ENCODE peak calls at places on chromosomes 2 and 18, in seven cellular contexts. L is PC-3; S is naive thymus-derived CD4-positive, alpha-beta T cell; E is CD4-positive, alpha-beta memory T cell; D is SK-N-SH; A is heart left ventricle; F is endodermal cell. J is an unnamed sample. For H3K4me1, the result is how much of the 10 kb centered on the place peaks cover.

GRCh38 chr2:208488668-208489564 is 82.3 kb downstream of the PTH2R start:
- DNase-seq in L (no peak), S (no peak), E (no peak), D (no peak), A (no peak), F (no peak), J (no peak)

GRCh38 chr18:29849145-29849544 is 1193.4 kb downstream of the DSC3 start:
- DNase-seq in L (peak), S (no peak), E (no peak), D (no peak), A (no peak), F (no peak), J (no peak)

GRCh38 chr2:142037051-142037450 is 93.8 kb downstream of the LRP1B start:
- DNase-seq in L (peak), S (no peak), E (no peak), D (no peak), A (no peak), F (no peak), J (no peak)

GRCh38 chr2:96305091-96305978 is at the start of gene SNRNP200:
- DNase-seq in L (peak), S (peak), E (peak), D (peak), A (peak), F (peak), J (peak)

GRCh38 chr2:190205643-190206042 is 114.0 kb downstream of the HIBCH start:
- DNase-seq in L (no peak), S (no peak), E (no peak), D (no peak), A (no peak), F (no peak), J (no peak)

GRCh38 chr18:7926526-7926925 is 359.4 kb downstream of the PTPRM start:
- DNase-seq in L (peak), S (no peak), E (no peak), D (peak), A (no peak), F (peak), J (no peak)

GRCh38 chr2:174606336-174606735 is 8.7 kb upstream of the WIPF1 start:
- DNase-seq in L (peak), S (no peak), E (no peak), D (peak), A (no peak), F (no peak), J (no peak)

GRCh38 chr2:215784371-215784783 is 229.0 kb downstream of the MREG start:
- DNase-seq in L (no peak), S (no peak), E (no peak), D (peak), A (no peak), F (no peak), J (no peak)

GRCh38 chr2:197700960-197701359 is 4.2 kb upstream of the MARS2 start:
- DNase-seq in L (no peak), S (no peak), E (no peak), D (no peak), A (no peak), F (no peak), J (no peak)

GRCh38 chr18:32078845-32079244 is 12.8 kb upstream of the RNF138 start:
- DNase-seq in L (no peak), S (no peak), E (no peak), D (no peak), A (no peak), F (no peak), J (no peak)

GRCh38 chr2:176961759-176962158 is 250.8 kb upstream of the HNRNPA3 start:
- DNase-seq in L (no peak), S (no peak), E (no peak), D (no peak), A (no peak), F (no peak), J (no peak)

GRCh38 chr2:34105015-34105767 is 506.1 kb upstream of the FAM98A start:
- DNase-seq in L (peak), S (no peak), E (no peak), D (no peak), A (no peak), F (no peak), J (no peak)

GRCh38 chr2:6454286-6454990 is 411.3 kb downstream of the CMPK2 start:
- DNase-seq in L (no peak), S (no peak), E (no peak), D (no peak), A (no peak), F (no peak), J (no peak)

GRCh38 chr2:172395503-172395902 is 31.9 kb upstream of the ITGA6 start:
- DNase-seq in L (peak), S (no peak), E (no peak), D (no peak), A (no peak), F (no peak), J (peak)

GRCh38 chr2:238136820-238137537 is 1.5 kb upstream of the KLHL30 start:
- DNase-seq in L (no peak), S (no peak), E (no peak), D (no peak), A (peak), F (no peak), J (no peak)

GRCh38 chr2:217816396-217816869 is 186.4 kb downstream of the TNS1 start:
- DNase-seq in L (no peak), S (no peak), E (no peak), D (peak), A (peak), F (no peak), J (peak)

GRCh38 chr2:195984951-195985726 is 83.5 kb downstream of the DNAH7 start:
- DNase-seq in L (peak), S (no peak), E (no peak), D (no peak), A (no peak), F (no peak), J (no peak)

GRCh38 chr2:239758325-239758877 is 266.7 kb downstream of the NDUFA10 start:
- DNase-seq in L (peak), S (no peak), E (no peak), D (no peak), A (no peak), F (no peak), J (no peak)

GRCh38 chr2:18209934-18210639 is 331.6 kb downstream of the KCNS3 start:
- DNase-seq in L (peak), S (no peak), E (no peak), D (no peak), A (no peak), F (no peak), J (no peak)

GRCh38 chr2:237732070-237732469 is 66.5 kb upstream of the RBM44 start:
- DNase-seq in L (no peak), S (no peak), E (no peak), D (no peak), A (no peak), F (peak), J (no peak)

GRCh38 chr2:42492691-42493467 is 903 bp downstream of the KCNG3 start:
- DNase-seq in L (no peak), S (peak), E (peak), D (peak), A (no peak), F (peak), J (no peak)

GRCh38 chr2:163119964-163120363 is 281.4 kb upstream of the KCNH7 start:
- DNase-seq in L (no peak), S (no peak), E (no peak), D (no peak), A (no peak), F (no peak), J (no peak)

GRCh38 chr18:58535340-58536186 is 93.3 kb downstream of the ALPK2 start:
- DNase-seq in L (no peak), S (no peak), E (no peak), D (no peak), A (no peak), F (peak), J (no peak)

GRCh38 chr2:202378001-202378400 is 1.9 kb downstream of the BMPR2 start:
- DNase-seq in L (peak), S (no peak), E (no peak), D (no peak), A (no peak), F (no peak), J (no peak)

GRCh38 chr2:25304339-25304728 is 37.4 kb downstream of the DNMT3A start:
- DNase-seq in L (no peak), S (no peak), E (no peak), D (peak), A (no peak), F (no peak), J (no peak)

GRCh38 chr2:105385703-105386540 is 12.9 kb downstream of the FHL2 start:
- DNase-seq in L (peak), S (no peak), E (no peak), D (no peak), A (peak), F (no peak), J (no peak)

GRCh38 chr2:20333738-20334137 is 16.9 kb downstream of the PUM2 start:
- DNase-seq in L (no peak), S (no peak), E (no peak), D (no peak), A (no peak), F (no peak), J (no peak)

DNA sequence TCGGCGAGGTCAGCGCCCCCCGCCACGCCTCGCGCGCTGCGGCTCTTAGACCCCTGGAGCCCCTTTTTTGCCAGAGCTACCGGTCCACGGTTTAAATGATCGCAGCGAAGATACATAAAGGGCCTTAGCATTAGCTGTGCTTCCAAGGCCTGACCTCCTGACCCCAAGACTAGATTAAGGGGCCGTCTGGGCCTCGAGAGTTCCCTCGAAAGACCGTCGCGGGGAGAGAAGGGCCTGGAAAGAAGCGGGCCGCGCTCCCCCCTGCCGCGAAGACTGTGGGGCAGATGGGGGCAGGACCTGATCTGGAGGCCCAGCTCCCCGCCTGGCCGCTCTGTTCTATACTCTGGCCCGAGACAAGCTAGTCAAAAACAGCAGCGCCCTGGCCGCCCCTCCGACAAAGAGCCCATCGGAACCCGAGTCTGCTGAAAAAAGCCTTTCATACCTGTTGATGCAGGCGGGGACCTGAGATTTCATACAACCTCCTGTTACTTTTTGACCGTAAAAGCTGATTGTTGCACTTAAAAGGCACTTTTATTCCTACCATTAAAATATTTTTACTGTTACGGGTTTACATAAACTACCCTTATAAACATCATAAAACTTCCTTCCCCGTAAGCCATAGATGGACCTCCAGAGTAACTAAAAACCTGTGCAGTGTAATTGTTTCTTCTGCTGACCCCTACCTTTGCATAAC is 68.7 kb upstream of the PSMD14 start:
- DNase-seq in L (no peak), S (no peak), E (no peak), D (no peak), A (no peak), F (peak), J (no peak)
- H3K4me1 ChIP-seq in L (under half), S (under half), E (half or more), D (under half), A (under half), F (under half), J (under half)

GRCh38 chr2:234026111-234026510 is 24.4 kb upstream of the SPP2 start:
- DNase-seq in L (no peak), S (no peak), E (no peak), D (no peak), A (no peak), F (no peak), J (no peak)
- H3K4me3 ChIP-seq in L (no peak), S (peak), E (peak), D (no peak), A (no peak), F (no peak), J (no peak)

GRCh38 chr2:36450466-36451196 is 95.1 kb downstream of the CRIM1 start:
- DNase-seq in L (peak), S (no peak), E (no peak), D (no peak), A (no peak), F (no peak), J (no peak)
- H3K4me1 ChIP-seq in L (under half), S (under half), E (under half), D (half or more), A (under half), F (under half), J (half or more)

DNA sequence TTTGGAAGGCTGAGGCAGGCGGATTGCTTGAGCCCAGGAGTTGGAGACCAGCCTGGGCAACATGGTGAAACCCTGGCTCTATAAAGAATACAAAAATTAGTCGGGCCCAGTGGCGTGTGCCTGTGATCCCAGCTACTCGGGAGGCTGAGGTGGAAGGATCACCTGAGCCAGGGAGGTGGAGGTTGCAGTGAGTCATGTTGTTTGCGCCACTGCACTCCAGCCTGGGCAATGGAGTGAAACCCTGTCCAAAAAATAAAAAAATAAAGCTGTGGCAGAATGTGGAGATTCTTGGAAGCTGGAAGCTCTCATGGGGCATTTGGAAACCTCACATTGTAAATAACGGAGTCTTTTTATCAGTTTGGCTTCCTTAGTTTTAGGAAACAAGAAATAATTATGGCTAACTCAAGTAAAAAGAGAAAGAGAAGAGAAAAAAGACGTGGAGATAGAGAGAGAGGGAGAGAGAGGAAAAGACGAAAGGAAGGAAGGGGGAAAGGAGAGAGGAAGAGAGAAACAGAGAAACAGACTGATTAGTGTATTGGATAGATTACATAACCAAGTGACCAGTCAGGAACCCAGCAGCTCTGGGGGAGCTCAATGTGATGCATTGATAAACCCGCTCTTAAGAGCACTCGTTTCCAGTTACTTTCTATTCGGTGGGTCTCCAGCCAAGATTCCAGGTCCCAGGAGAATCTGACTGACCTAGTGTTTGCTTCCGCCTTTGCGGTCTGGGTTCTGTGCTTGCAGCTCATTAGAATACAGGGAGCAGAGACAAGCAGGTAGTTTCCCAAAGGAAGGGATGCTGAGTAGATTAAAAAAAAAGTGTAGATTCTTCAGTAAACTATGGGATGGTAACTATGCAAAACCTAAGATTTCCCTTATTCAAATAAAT is 1.1 kb upstream of the SPAST start:
- DNase-seq in L (peak), S (no peak), E (no peak), D (peak), A (no peak), F (peak), J (peak)
- H3K4me3 ChIP-seq in L (peak), S (peak), E (peak), D (peak), A (peak), F (peak), J (peak)

DNA sequence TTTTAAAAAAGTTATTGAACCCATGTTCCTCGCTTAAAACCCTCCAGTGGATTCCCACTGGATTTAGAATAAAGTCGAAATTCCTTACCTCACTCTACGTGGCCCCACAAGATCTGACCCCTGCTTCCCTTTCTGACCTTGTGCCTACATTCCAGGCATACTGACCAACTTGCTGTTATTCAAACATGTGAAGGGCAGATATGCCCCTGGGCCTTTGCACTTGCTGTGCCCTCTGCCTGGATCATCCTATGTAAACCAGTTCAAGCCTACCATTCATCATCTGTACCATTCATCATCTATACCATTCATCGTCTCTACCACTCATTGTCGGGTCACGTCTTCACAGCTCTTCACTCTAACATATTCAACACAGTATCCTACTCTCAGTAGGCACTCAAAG is 41.3 kb upstream of the LPIN2 start:
- DNase-seq in L (no peak), S (no peak), E (no peak), D (no peak), A (no peak), F (no peak), J (no peak)
- H3K4me1 ChIP-seq in L (under half), S (under half), E (half or more), D (under half), A (under half), F (under half), J (under half)

DNA sequence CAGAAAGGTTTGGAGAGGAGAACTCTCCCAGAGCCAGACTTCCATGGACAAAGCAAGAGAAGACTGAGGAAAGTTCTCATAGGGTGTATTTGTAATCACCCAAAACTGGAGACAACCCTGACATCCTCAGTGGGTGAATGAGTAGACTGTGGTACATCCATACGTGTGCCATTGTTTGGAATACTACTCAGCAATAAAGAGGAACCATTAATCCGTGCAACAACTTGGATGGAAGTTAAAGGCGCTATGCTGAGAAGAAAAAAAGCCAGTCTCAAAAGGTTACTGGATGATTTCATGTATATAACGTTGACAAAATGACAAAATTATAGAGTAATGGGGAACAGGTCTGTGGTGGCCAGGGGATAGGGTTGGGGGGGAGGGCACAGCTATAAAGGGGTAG is 24.1 kb upstream of the TMEM214 start:
- DNase-seq in L (no peak), S (no peak), E (no peak), D (no peak), A (no peak), F (no peak), J (no peak)
- H3K4me3 ChIP-seq in L (no peak), S (no peak), E (no peak), D (no peak), A (no peak), F (no peak), J (no peak)

DNA sequence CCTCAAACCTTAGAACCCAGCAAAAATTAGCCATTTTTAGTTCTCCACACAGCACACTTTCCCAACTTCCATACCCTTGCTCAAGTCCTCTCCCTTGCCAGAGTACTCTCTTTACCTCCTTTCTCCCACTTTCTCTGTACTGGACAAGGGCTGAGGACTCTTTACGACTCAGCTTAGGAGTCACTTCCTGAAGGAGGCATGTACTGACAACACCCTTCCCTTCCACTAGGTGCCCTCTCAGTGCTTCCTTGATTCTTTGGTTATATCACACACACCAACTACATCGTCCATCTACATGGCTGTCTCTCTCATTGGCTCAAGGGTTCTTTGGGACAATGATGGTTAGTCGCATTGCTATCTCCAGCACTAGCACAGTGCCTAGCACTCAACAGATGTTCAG is 5.2 kb upstream of the C18orf63 start:
- DNase-seq in L (peak), S (no peak), E (peak), D (no peak), A (no peak), F (no peak), J (no peak)
- H3K4me1 ChIP-seq in L (under half), S (under half), E (under half), D (under half), A (under half), F (under half), J (under half)

DNA sequence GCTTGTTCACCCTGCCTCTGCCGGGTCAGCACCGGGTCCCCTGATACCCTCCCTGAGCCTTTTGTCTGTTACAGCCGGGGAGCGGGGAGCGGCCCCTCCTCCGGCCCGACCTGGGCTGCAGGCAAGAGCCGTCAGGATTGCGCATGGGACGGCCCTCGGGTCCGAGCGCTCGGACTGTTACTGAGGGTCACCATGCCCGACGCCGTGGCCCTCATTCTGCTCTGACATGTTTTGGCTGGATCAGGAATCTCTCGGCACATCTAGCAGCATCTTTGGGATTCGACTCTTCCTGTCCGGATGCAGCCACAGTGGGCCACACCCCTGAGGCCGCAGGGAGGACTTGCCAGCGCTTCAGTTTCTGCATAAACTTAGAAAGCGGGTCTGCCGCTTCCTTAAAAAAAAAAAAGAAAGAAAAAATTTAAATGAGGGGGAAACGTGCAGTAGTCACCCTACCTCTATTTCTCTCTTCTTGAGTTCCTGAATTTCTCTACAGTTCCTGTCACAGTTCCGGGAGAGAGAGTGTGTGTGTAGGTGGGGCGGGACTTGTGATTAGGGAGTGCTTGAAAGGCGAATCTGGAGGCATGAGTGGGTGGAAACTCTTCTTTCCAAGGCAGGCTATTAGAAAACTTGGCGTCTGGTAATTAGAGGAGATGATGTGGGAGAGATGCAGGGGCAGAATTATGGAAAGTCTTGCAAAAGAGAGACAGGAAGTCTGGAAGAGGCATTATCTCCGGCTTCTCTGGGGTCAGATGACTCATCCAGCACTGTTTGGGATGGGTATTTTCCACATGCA is 960 bp downstream of the TMEM87B start:
- DNase-seq in L (peak), S (peak), E (peak), D (peak), A (peak), F (peak), J (peak)
- H3K4me3 ChIP-seq in L (peak), S (peak), E (peak), D (peak), A (peak), F (peak), J (peak)

DNA sequence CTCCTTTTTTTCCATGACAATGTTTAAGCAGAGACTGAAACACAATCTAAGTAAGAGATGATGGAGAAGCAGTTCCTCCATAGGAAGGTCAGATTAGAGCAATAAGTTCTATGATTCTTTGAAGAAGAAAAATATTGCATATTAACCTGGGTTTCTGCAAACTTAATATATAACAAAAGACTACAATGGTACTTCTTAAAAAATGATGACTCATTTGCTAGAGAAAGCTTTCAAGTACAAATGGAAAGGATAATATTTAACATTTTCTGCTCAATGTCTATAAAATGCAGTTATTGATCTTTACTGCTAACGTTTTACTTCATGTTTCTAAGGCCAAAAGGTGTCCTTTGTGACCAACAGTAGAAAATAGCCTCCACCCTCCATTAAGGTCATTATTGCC is 158.6 kb downstream of the DOCK10 start:
- DNase-seq in L (no peak), S (no peak), E (no peak), D (no peak), A (no peak), F (no peak), J (no peak)
- H3K4me1 ChIP-seq in L (under half), S (under half), E (under half), D (under half), A (under half), F (under half), J (under half)

J was measured in heart right ventricle.